ENCODE peak calls at places on chromosomes 16 and 17, in seven cellular contexts. Q is WERI-Rb-1, G is pancreas, A is right lobe of liver, Y is osteoblast, B is K562, M is mammary epithelial cell. O is an unnamed sample.
A peak's percentile ranks its signal among the peaks of the same experiment; 100 is the strongest.

GRCh38 chr17:15398291-15398690 is 56.9 kb upstream of the TEKT3 start:
- DNase-seq in Q (no peak), G (no peak), A (no peak), Y (no peak), B (no peak), M (peak; percentile 71), O (no peak)

GRCh38 chr16:5504028-5504758 is 406.6 kb upstream of the EEF2KMT start:
- DNase-seq in Q (peak; percentile 64), G (no peak), A (no peak), Y (no peak), B (no peak), M (no peak), O (no peak)

GRCh38 chr17:64470676-64471075 is 21.8 kb downstream of the MILR1 start:
- DNase-seq in Q (no peak), G (no peak), A (no peak), Y (peak; percentile 38), B (no peak), M (no peak), O (no peak)

GRCh38 chr17:17749921-17750320 is 68.7 kb downstream of the RAI1 start:
- DNase-seq in Q (peak; percentile 44), G (peak; percentile 72), A (no peak), Y (peak; percentile 88), B (peak; percentile 58), M (peak; percentile 57), O (peak; percentile 62)

GRCh38 chr17:40038882-40039513 is 15.2 kb downstream of the MED24 start:
- DNase-seq in Q (peak; percentile 49), G (no peak), A (no peak), Y (peak; percentile 92), B (peak; percentile 49), M (peak; percentile 38), O (peak; percentile 62)

GRCh38 chr17:82228842-82229685 is at the start of gene SLC16A3:
- DNase-seq in Q (no peak), G (no peak), A (peak; percentile 83), Y (peak; percentile 99), B (no peak), M (peak; percentile 67), O (no peak)

GRCh38 chr17:81902023-81902652 is at the start of gene NPB:
- DNase-seq in Q (no peak), G (no peak), A (peak; percentile 33), Y (peak; percentile 87), B (peak; percentile 73), M (no peak), O (no peak)

GRCh38 chr16:89841275-89841674 is 13.0 kb downstream of the SPIRE2 start:
- DNase-seq in Q (no peak), G (no peak), A (no peak), Y (no peak), B (no peak), M (no peak), O (no peak)

GRCh38 chr17:76529224-76529642 is 8.3 kb downstream of the CYGB start:
- DNase-seq in Q (no peak), G (no peak), A (no peak), Y (peak; percentile 97), B (peak; percentile 64), M (peak; percentile 75), O (peak; percentile 58)

GRCh38 chr17:42348104-42348503 is 40.1 kb downstream of the STAT3 start:
- DNase-seq in Q (no peak), G (no peak), A (no peak), Y (no peak), B (no peak), M (no peak), O (no peak)

GRCh38 chr17:44307387-44308186 is 814 bp upstream of the RUNDC3A start:
- DNase-seq in Q (peak; percentile 92), G (peak; percentile 66), A (no peak), Y (peak; percentile 95), B (no peak), M (peak; percentile 50), O (no peak)

GRCh38 chr16:4801051-4801961 is 1.1 kb downstream of the ROGDI start:
- DNase-seq in Q (no peak), G (peak; percentile 42), A (no peak), Y (peak; percentile 74), B (no peak), M (no peak), O (no peak)

GRCh38 chr16:4626396-4626795 is 1.8 kb downstream of the MGRN1 start:
- DNase-seq in Q (no peak), G (no peak), A (no peak), Y (peak; percentile 58), B (no peak), M (no peak), O (no peak)

GRCh38 chr16:16096161-16096857 is 127.0 kb downstream of the ABCC6 start:
- DNase-seq in Q (no peak), G (no peak), A (no peak), Y (peak; percentile 94), B (no peak), M (no peak), O (peak; percentile 34)

GRCh38 chr17:41962111-41962510 is 4.5 kb upstream of the CNP start:
- DNase-seq in Q (no peak), G (peak; percentile 86), A (no peak), Y (no peak), B (no peak), M (no peak), O (no peak)

GRCh38 chr16:75304521-75305363 is 53.3 kb upstream of the BCAR1 start:
- DNase-seq in Q (no peak), G (peak; percentile 83), A (peak; percentile 59), Y (peak; percentile 85), B (peak; percentile 75), M (peak; percentile 91), O (no peak)

GRCh38 chr17:45220079-45220478 is 1.6 kb upstream of the FMNL1 start:
- DNase-seq in Q (no peak), G (no peak), A (no peak), Y (peak; percentile 50), B (no peak), M (no peak), O (no peak)

GRCh38 chr17:77596491-77597420 is 361.7 kb upstream of the TNRC6C start:
- DNase-seq in Q (no peak), G (no peak), A (no peak), Y (no peak), B (no peak), M (no peak), O (no peak)

GRCh38 chr16:70380205-70380918 is 33.7 kb downstream of the DDX19A start:
- DNase-seq in Q (no peak), G (peak; percentile 46), A (peak; percentile 51), Y (peak; percentile 87), B (no peak), M (peak; percentile 69), O (peak; percentile 57)

GRCh38 chr17:78219396-78220150 is 5.5 kb downstream of the BIRC5 start:
- DNase-seq in Q (no peak), G (no peak), A (no peak), Y (peak; percentile 66), B (no peak), M (no peak), O (no peak)

GRCh38 chr17:29133146-29133713 is 47.0 kb downstream of the MYO18A start:
- DNase-seq in Q (peak; percentile 47), G (no peak), A (no peak), Y (peak; percentile 96), B (peak; percentile 80), M (no peak), O (no peak)

GRCh38 chr17:32495347-32496253 is 8.8 kb downstream of the CDK5R1 start:
- DNase-seq in Q (peak; percentile 41), G (peak; percentile 15), A (peak; percentile 52), Y (peak; percentile 88), B (no peak), M (no peak), O (no peak)

GRCh38 chr17:27526603-27527002 is 70.4 kb downstream of the KSR1 start:
- DNase-seq in Q (no peak), G (peak; percentile 46), A (peak; percentile 57), Y (no peak), B (peak; percentile 88), M (no peak), O (peak; percentile 62)

GRCh38 chr16:35405547-35405946 is 1946.1 kb downstream of the TP53TG3F start:
- DNase-seq in Q (no peak), G (no peak), A (no peak), Y (no peak), B (no peak), M (no peak), O (no peak)
- H3K9me3 ChIP-seq in Q (no peaks in the 10 kb centered on the region), G (no peaks in the 10 kb centered on the region), A (no peaks in the 10 kb centered on the region), Y (peaks cover 3% of the 10 kb centered on the region), B (no peaks in the 10 kb centered on the region), M (peaks cover 7% of the 10 kb centered on the region), O (no peaks in the 10 kb centered on the region)

GRCh38 chr17:60493847-60494321 is 32.2 kb downstream of the APPBP2 start:
- DNase-seq in Q (no peak), G (no peak), A (no peak), Y (no peak), B (no peak), M (no peak), O (no peak)
- H3K9me3 ChIP-seq in Q (peaks cover 23% of the 10 kb centered on the region), G (no peaks in the 10 kb centered on the region), A (no peaks in the 10 kb centered on the region), Y (no peaks in the 10 kb centered on the region), B (peaks cover 22% of the 10 kb centered on the region), M (peaks cover 13% of the 10 kb centered on the region), O (no peaks in the 10 kb centered on the region)

DNA sequence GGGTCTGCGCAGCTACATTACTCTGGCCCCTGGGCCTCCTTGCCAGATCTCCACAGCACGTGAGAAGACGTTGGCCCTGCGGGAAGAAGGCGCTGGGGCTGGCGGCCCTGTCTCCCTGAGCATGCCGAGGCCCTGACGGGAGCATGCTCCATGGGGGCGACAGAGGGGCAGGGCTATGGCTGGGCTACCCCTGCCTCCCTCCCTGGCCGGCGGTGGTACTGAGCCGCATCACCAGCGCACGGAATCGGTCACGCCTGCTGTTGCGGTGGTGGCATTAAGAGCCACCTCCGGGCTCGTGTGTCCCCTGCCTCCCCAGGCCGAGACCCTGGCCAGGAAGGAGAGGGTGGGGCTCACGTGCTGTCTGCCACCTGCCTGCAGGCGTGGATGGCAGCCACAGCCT is 28.1 kb downstream of the MAPK8IP3 start:
- DNase-seq in Q (no peak), G (no peak), A (no peak), Y (peak; percentile 85), B (no peak), M (no peak), O (no peak)
- H3K9me3 ChIP-seq in Q (no peaks in the 10 kb centered on the region), G (no peaks in the 10 kb centered on the region), A (no peaks in the 10 kb centered on the region), Y (no peaks in the 10 kb centered on the region), B (peaks cover 30% of the 10 kb centered on the region), M (peaks cover 28% of the 10 kb centered on the region), O (no peaks in the 10 kb centered on the region)

DNA sequence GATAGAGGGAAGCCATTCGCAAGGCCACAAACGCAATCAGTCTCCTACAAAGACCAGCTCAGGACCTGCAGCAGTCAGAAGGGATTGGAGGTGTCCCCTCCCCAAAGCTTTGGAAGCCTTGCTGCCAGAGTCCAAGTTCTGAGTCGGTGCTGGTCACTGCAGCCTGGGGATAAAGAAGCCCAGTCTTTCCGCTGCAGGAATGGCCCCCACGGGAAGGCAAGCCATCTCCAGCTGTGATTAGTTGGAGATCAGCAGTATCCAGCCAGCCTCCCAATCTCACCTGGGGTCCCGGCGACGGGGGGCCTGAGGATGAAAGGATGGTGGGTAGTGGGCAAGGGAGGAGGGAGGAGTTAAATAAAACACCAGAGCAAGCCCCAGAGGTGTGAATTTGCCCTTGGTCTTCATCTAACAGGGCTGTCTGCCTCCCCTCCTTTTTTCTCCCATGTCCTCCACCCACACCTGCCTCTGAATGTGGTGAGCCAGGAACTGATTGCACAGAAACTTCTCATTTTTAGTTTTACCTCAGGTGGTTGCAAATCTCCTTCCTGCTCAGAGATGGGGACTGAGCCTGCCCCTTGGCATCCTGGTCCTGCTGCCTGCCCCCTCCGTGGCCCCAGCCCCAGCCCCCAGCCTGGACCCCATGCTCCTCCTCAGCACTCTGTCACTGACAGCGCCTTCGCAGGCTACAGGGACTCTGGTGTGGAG is 262.8 kb upstream of the SDK2 start:
- DNase-seq in Q (no peak), G (no peak), A (no peak), Y (no peak), B (no peak), M (no peak), O (no peak)
- H3K9me3 ChIP-seq in Q (no peaks in the 10 kb centered on the region), G (no peaks in the 10 kb centered on the region), A (no peaks in the 10 kb centered on the region), Y (no peaks in the 10 kb centered on the region), B (no peaks in the 10 kb centered on the region), M (no peaks in the 10 kb centered on the region), O (no peaks in the 10 kb centered on the region)

O was measured in lung.